ENCODE peak calls at places on chromosomes 7 and 10, in seven cellular contexts. One of them, this sample, is unnamed.
A peak's percentile ranks its signal among the peaks of the same experiment; 100 is the strongest.

GRCh38 chr10:129323877-129324276 is 143.2 kb upstream of the MGMT start:
- DNase-seq in WERI-Rb-1: no peak
- DNase-seq in endothelial cell: no peak
- DNase-seq in tibial nerve: no peak
- DNase-seq in Calu3: no peak
- DNase-seq in K562: no peak
- DNase-seq in heart right ventricle: no peak
- DNase-seq in this sample: no peak

GRCh38 chr7:15018981-15019380 is 116.4 kb upstream of the DGKB start:
- DNase-seq in endothelial cell: no peak
- DNase-seq in tibial nerve: no peak
- DNase-seq in WERI-Rb-1: no peak
- DNase-seq in Calu3: no peak
- DNase-seq in heart right ventricle: no peak
- DNase-seq in K562: no peak
- DNase-seq in this sample: no peak

GRCh38 chr10:96764345-96764744 is 44.0 kb upstream of the PIK3AP1 start:
- DNase-seq in K562: no peak
- DNase-seq in endothelial cell: no peak
- DNase-seq in WERI-Rb-1: no peak
- DNase-seq in heart right ventricle: no peak
- DNase-seq in tibial nerve: no peak
- DNase-seq in Calu3: no peak
- DNase-seq in this sample: no peak

GRCh38 chr10:124149681-124150080 is 56.3 kb upstream of the CHST15 start:
- DNase-seq in K562: no peak
- DNase-seq in Calu3: no peak
- DNase-seq in WERI-Rb-1: no peak
- DNase-seq in endothelial cell: no peak
- DNase-seq in heart right ventricle: no peak
- DNase-seq in tibial nerve: no peak
- DNase-seq in this sample: peak; percentile 51

GRCh38 chr7:149787428-149788299 is 14.3 kb upstream of the ZNF467 start:
- DNase-seq in WERI-Rb-1: peak; percentile 47
- DNase-seq in heart right ventricle: peak; percentile 15
- DNase-seq in endothelial cell: no peak
- DNase-seq in Calu3: no peak
- DNase-seq in tibial nerve: no peak
- DNase-seq in K562: peak; percentile 85
- DNase-seq in this sample: no peak

GRCh38 chr10:129958686-129959543 is 5.2 kb downstream of the EBF3 start:
- DNase-seq in heart right ventricle: no peak
- DNase-seq in tibial nerve: no peak
- DNase-seq in WERI-Rb-1: peak; percentile 44
- DNase-seq in K562: no peak
- DNase-seq in endothelial cell: no peak
- DNase-seq in Calu3: no peak
- DNase-seq in this sample: peak; percentile 73

GRCh38 chr7:128837521-128837921 is 7.3 kb downstream of the FLNC start:
- DNase-seq in Calu3: no peak
- DNase-seq in tibial nerve: no peak
- DNase-seq in WERI-Rb-1: no peak
- DNase-seq in K562: no peak
- DNase-seq in endothelial cell: no peak
- DNase-seq in heart right ventricle: no peak
- DNase-seq in this sample: no peak

GRCh38 chr10:50325449-50326188 is 74.3 kb upstream of the ASAH2 start:
- DNase-seq in K562: peak; percentile 39
- DNase-seq in endothelial cell: no peak
- DNase-seq in heart right ventricle: peak; percentile 34
- DNase-seq in tibial nerve: peak; percentile 16
- DNase-seq in Calu3: peak; percentile 39
- DNase-seq in WERI-Rb-1: no peak
- DNase-seq in this sample: no peak

GRCh38 chr10:96833220-96834001 is 1.3 kb downstream of the LCOR start:
- DNase-seq in heart right ventricle: no peak
- DNase-seq in Calu3: peak; percentile 10
- DNase-seq in tibial nerve: no peak
- DNase-seq in K562: no peak
- DNase-seq in endothelial cell: peak; percentile 13
- DNase-seq in WERI-Rb-1: peak; percentile 65
- DNase-seq in this sample: peak; percentile 76

GRCh38 chr7:148433521-148434180 is 156.9 kb upstream of the C7orf33 start:
- DNase-seq in Calu3: no peak
- DNase-seq in heart right ventricle: no peak
- DNase-seq in WERI-Rb-1: no peak
- DNase-seq in tibial nerve: no peak
- DNase-seq in K562: no peak
- DNase-seq in endothelial cell: no peak
- DNase-seq in this sample: no peak

GRCh38 chr7:131606346-131607290 is 50.2 kb upstream of the PODXL start:
- DNase-seq in tibial nerve: no peak
- DNase-seq in Calu3: no peak
- DNase-seq in endothelial cell: no peak
- DNase-seq in K562: no peak
- DNase-seq in heart right ventricle: no peak
- DNase-seq in WERI-Rb-1: no peak
- DNase-seq in this sample: no peak

GRCh38 chr10:96588060-96588554 is 1.3 kb upstream of the TM9SF3 start:
- DNase-seq in WERI-Rb-1: no peak
- DNase-seq in Calu3: no peak
- DNase-seq in K562: no peak
- DNase-seq in tibial nerve: no peak
- DNase-seq in heart right ventricle: no peak
- DNase-seq in endothelial cell: no peak
- DNase-seq in this sample: no peak

GRCh38 chr7:101874028-101874427 is 56.6 kb downstream of the CUX1 start:
- DNase-seq in Calu3: no peak
- DNase-seq in tibial nerve: no peak
- DNase-seq in endothelial cell: no peak
- DNase-seq in K562: no peak
- DNase-seq in WERI-Rb-1: no peak
- DNase-seq in heart right ventricle: no peak
- DNase-seq in this sample: no peak

GRCh38 chr7:64881461-64882287 is 21.4 kb upstream of the ZNF273 start:
- DNase-seq in heart right ventricle: no peak
- DNase-seq in K562: no peak
- DNase-seq in WERI-Rb-1: no peak
- DNase-seq in Calu3: no peak
- DNase-seq in endothelial cell: no peak
- DNase-seq in tibial nerve: no peak
- DNase-seq in this sample: no peak

GRCh38 chr7:79293655-79294142 is 159.8 kb downstream of the MAGI2 start:
- DNase-seq in tibial nerve: no peak
- DNase-seq in endothelial cell: no peak
- DNase-seq in heart right ventricle: no peak
- DNase-seq in WERI-Rb-1: no peak
- DNase-seq in K562: no peak
- DNase-seq in Calu3: peak; percentile 55
- DNase-seq in this sample: no peak

GRCh38 chr10:16545126-16545736 is 23.6 kb upstream of the C1QL3 start:
- DNase-seq in endothelial cell: no peak
- DNase-seq in Calu3: peak; percentile 8
- DNase-seq in heart right ventricle: no peak
- DNase-seq in WERI-Rb-1: peak; percentile 8
- DNase-seq in tibial nerve: no peak
- DNase-seq in K562: peak; percentile 26
- DNase-seq in this sample: no peak

GRCh38 chr7:33807779-33808482 is 97.4 kb upstream of the BMPER start:
- DNase-seq in heart right ventricle: peak; percentile 18
- DNase-seq in WERI-Rb-1: peak; percentile 64
- DNase-seq in endothelial cell: peak; percentile 36
- DNase-seq in K562: peak; percentile 28
- DNase-seq in tibial nerve: no peak
- DNase-seq in Calu3: peak; percentile 42
- DNase-seq in this sample: peak; percentile 32

GRCh38 chr7:50166997-50167961 is 74.2 kb upstream of the ZPBP start:
- DNase-seq in WERI-Rb-1: no peak
- DNase-seq in endothelial cell: no peak
- DNase-seq in K562: no peak
- DNase-seq in Calu3: no peak
- DNase-seq in heart right ventricle: no peak
- DNase-seq in tibial nerve: no peak
- DNase-seq in this sample: no peak

GRCh38 chr7:98252655-98253054 is 623 bp upstream of the TECPR1 start:
- DNase-seq in heart right ventricle: no peak
- DNase-seq in endothelial cell: no peak
- DNase-seq in WERI-Rb-1: no peak
- DNase-seq in tibial nerve: no peak
- DNase-seq in Calu3: no peak
- DNase-seq in K562: no peak
- DNase-seq in this sample: no peak

GRCh38 chr7:53431901-53432300 is 396.5 kb downstream of the POM121L12 start:
- DNase-seq in WERI-Rb-1: no peak
- DNase-seq in heart right ventricle: no peak
- DNase-seq in tibial nerve: no peak
- DNase-seq in K562: no peak
- DNase-seq in endothelial cell: no peak
- DNase-seq in Calu3: no peak
- DNase-seq in this sample: no peak

GRCh38 chr7:74407958-74408357 is 45.7 kb upstream of the GTF2IRD1 start:
- DNase-seq in WERI-Rb-1: no peak
- DNase-seq in heart right ventricle: no peak
- DNase-seq in Calu3: no peak
- DNase-seq in endothelial cell: no peak
- DNase-seq in K562: no peak
- DNase-seq in tibial nerve: no peak
- DNase-seq in this sample: no peak

GRCh38 chr7:73904219-73905136 is 43.5 kb downstream of the TMEM270 start:
- DNase-seq in tibial nerve: no peak
- DNase-seq in K562: no peak
- DNase-seq in WERI-Rb-1: peak; percentile 24
- DNase-seq in endothelial cell: no peak
- DNase-seq in Calu3: no peak
- DNase-seq in heart right ventricle: no peak
- DNase-seq in this sample: no peak

GRCh38 chr7:134016942-134017303 is 110.2 kb upstream of the LRGUK start:
- DNase-seq in tibial nerve: no peak
- DNase-seq in K562: no peak
- DNase-seq in endothelial cell: no peak
- DNase-seq in WERI-Rb-1: no peak
- DNase-seq in Calu3: no peak
- DNase-seq in heart right ventricle: no peak
- DNase-seq in this sample: no peak

GRCh38 chr10:43949351-43949750 is 300.7 kb upstream of the ZNF32 start:
- DNase-seq in tibial nerve: no peak
- DNase-seq in WERI-Rb-1: no peak
- DNase-seq in endothelial cell: no peak
- DNase-seq in heart right ventricle: no peak
- DNase-seq in K562: no peak
- DNase-seq in Calu3: no peak
- DNase-seq in this sample: no peak

GRCh38 chr7:26686448-26686981 is 177.9 kb downstream of the SKAP2 start:
- DNase-seq in K562: peak; percentile 23
- DNase-seq in Calu3: peak; percentile 11
- DNase-seq in WERI-Rb-1: peak; percentile 45
- DNase-seq in tibial nerve: no peak
- DNase-seq in heart right ventricle: no peak
- DNase-seq in endothelial cell: peak; percentile 33
- DNase-seq in this sample: peak; percentile 44

GRCh38 chr10:71426058-71426605 is 29.4 kb downstream of the CDH23 start:
- DNase-seq in heart right ventricle: no peak
- DNase-seq in endothelial cell: no peak
- DNase-seq in tibial nerve: no peak
- DNase-seq in Calu3: no peak
- DNase-seq in K562: no peak
- DNase-seq in WERI-Rb-1: no peak
- DNase-seq in this sample: no peak

GRCh38 chr7:149027560-149028345 is 552 bp downstream of the PDIA4 start:
- DNase-seq in heart right ventricle: no peak
- DNase-seq in tibial nerve: no peak
- DNase-seq in WERI-Rb-1: no peak
- DNase-seq in K562: no peak
- DNase-seq in Calu3: no peak
- DNase-seq in endothelial cell: no peak
- DNase-seq in this sample: peak; percentile 44

GRCh38 chr10:97764519-97764931 is 7.3 kb downstream of the SFRP5 start:
- DNase-seq in endothelial cell: no peak
- DNase-seq in WERI-Rb-1: no peak
- DNase-seq in Calu3: no peak
- DNase-seq in K562: no peak
- DNase-seq in tibial nerve: no peak
- DNase-seq in heart right ventricle: no peak
- DNase-seq in this sample: no peak

GRCh38 chr10:34739915-34740314 is 75.2 kb downstream of the PARD3 start:
- DNase-seq in K562: no peak
- DNase-seq in WERI-Rb-1: peak; percentile 71
- DNase-seq in heart right ventricle: peak; percentile 50
- DNase-seq in endothelial cell: peak; percentile 45
- DNase-seq in Calu3: peak; percentile 60
- DNase-seq in tibial nerve: no peak
- DNase-seq in this sample: peak; percentile 75

GRCh38 chr7:151241755-151242096 is 6.8 kb downstream of the SMARCD3 start:
- DNase-seq in K562: no peak
- DNase-seq in tibial nerve: no peak
- DNase-seq in heart right ventricle: no peak
- DNase-seq in Calu3: no peak
- DNase-seq in endothelial cell: no peak
- DNase-seq in WERI-Rb-1: no peak
- DNase-seq in this sample: no peak
- TF ChIP-seq CTCF in K562: no peak
- TF ChIP-seq CTCF in tibial nerve: no peak
- TF ChIP-seq CTCF in heart right ventricle: no peak
- TF ChIP-seq CTCF in Calu3: no peak
- TF ChIP-seq CTCF in endothelial cell: no peak
- TF ChIP-seq CTCF in WERI-Rb-1: no peak
- TF ChIP-seq CTCF in this sample: no peak

DNA sequence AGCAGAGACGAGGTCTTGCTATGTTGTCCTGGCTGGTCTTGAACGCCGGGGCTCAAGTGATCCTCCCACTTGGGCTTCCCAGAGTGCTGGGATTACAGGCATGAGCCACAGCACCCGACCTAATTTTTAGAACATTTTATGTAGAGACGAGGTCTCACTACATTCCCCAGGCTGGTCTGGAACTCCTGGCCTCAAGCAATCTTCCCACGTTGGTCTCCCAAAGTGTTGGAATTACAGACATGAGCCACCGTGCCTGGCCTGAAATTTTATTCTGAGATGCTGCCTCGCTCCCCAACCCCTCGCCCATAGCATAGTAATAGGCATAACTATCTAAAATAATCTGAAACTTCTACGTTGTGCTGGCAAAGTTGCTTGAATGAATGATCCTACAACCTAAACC is 21.9 kb downstream of the SFXN4 start:
- DNase-seq in heart right ventricle: no peak
- DNase-seq in K562: no peak
- DNase-seq in tibial nerve: no peak
- DNase-seq in WERI-Rb-1: no peak
- DNase-seq in endothelial cell: no peak
- DNase-seq in Calu3: no peak
- DNase-seq in this sample: no peak
- TF ChIP-seq CTCF in heart right ventricle: no peak
- TF ChIP-seq CTCF in K562: no peak
- TF ChIP-seq CTCF in tibial nerve: no peak
- TF ChIP-seq CTCF in WERI-Rb-1: no peak
- TF ChIP-seq CTCF in endothelial cell: no peak
- TF ChIP-seq CTCF in Calu3: no peak
- TF ChIP-seq CTCF in this sample: no peak

GRCh38 chr7:93461350-93461749 is 113.2 kb downstream of the CALCR start:
- DNase-seq in Calu3: no peak
- DNase-seq in K562: no peak
- DNase-seq in endothelial cell: no peak
- DNase-seq in heart right ventricle: no peak
- DNase-seq in WERI-Rb-1: peak; percentile 9
- DNase-seq in tibial nerve: no peak
- DNase-seq in this sample: no peak
- TF ChIP-seq CTCF in Calu3: no peak
- TF ChIP-seq CTCF in K562: peak; percentile 36
- TF ChIP-seq CTCF in endothelial cell: no peak
- TF ChIP-seq CTCF in heart right ventricle: no peak
- TF ChIP-seq CTCF in WERI-Rb-1: peak; percentile 6
- TF ChIP-seq CTCF in tibial nerve: no peak
- TF ChIP-seq CTCF in this sample: no peak

GRCh38 chr7:96299496-96299895 is 22.4 kb downstream of the SLC25A13 start:
- DNase-seq in Calu3: no peak
- DNase-seq in endothelial cell: no peak
- DNase-seq in heart right ventricle: no peak
- DNase-seq in tibial nerve: no peak
- DNase-seq in K562: no peak
- DNase-seq in WERI-Rb-1: no peak
- DNase-seq in this sample: no peak
- TF ChIP-seq CTCF in Calu3: no peak
- TF ChIP-seq CTCF in endothelial cell: no peak
- TF ChIP-seq CTCF in heart right ventricle: no peak
- TF ChIP-seq CTCF in tibial nerve: no peak
- TF ChIP-seq CTCF in K562: no peak
- TF ChIP-seq CTCF in WERI-Rb-1: no peak
- TF ChIP-seq CTCF in this sample: no peak